ENCODE peak calls at places on chromosome 9, in seven cellular contexts. K is neural progenitor cell, M is lower lobe of right lung, D is mammary epithelial cell, W is cardiac muscle cell, X is neuronal stem cell, A is mucosa of descending colon. N is an unnamed sample.

GRCh38 chr9:134065720-134066419 is 2.0 kb downstream of the BRD3 start:
- DNase-seq in W (peak; percentile 46), M (peak; percentile 71), D (peak; percentile 67), X (no peak), K (peak; percentile 1), A (peak; percentile 69), N (peak; percentile 32)

GRCh38 chr9:35406183-35406959 is 83.5 kb upstream of the RUSC2 start:
- DNase-seq in A (peak; percentile 75), M (peak; percentile 73), K (peak; percentile 93), W (peak; percentile 48), X (peak; percentile 55), D (no peak), N (no peak)

GRCh38 chr9:93636667-93637066 is 60.3 kb downstream of the PHF2 start:
- DNase-seq in K (no peak), X (no peak), M (no peak), W (no peak), D (no peak), A (no peak), N (no peak)

GRCh38 chr9:87212563-87213154 is 265.4 kb upstream of the GAS1 start:
- DNase-seq in K (peak; percentile 17), X (no peak), W (no peak), D (peak; percentile 94), M (no peak), A (no peak), N (no peak)

GRCh38 chr9:112647596-112647995 is 70.3 kb downstream of the INIP start:
- DNase-seq in X (no peak), K (no peak), D (peak; percentile 25), A (no peak), M (no peak), W (no peak), N (no peak)

GRCh38 chr9:133539434-133539833 is 4.9 kb downstream of the ADAMTSL2 start:
- DNase-seq in D (no peak), W (peak; percentile 21), K (peak; percentile 40), M (no peak), A (peak; percentile 79), X (no peak), N (no peak)

GRCh38 chr9:37146372-37146771 is 26.0 kb downstream of the ZCCHC7 start:
- DNase-seq in D (no peak), K (no peak), A (no peak), X (no peak), W (peak; percentile 12), M (no peak), N (no peak)

GRCh38 chr9:89432986-89433530 is 64.9 kb downstream of the SEMA4D start:
- DNase-seq in X (no peak), M (no peak), A (peak; percentile 24), K (no peak), D (no peak), W (no peak), N (no peak)

GRCh38 chr9:125910286-125910685 is 163.1 kb downstream of the PBX3 start:
- DNase-seq in X (no peak), M (no peak), A (no peak), W (no peak), K (no peak), D (no peak), N (no peak)

GRCh38 chr9:3006917-3007316 is 163.0 kb upstream of the PUM3 start:
- DNase-seq in W (no peak), X (no peak), D (no peak), M (no peak), K (no peak), A (no peak), N (no peak)

GRCh38 chr9:85408494-85408893 is 333.3 kb downstream of the AGTPBP1 start:
- DNase-seq in A (no peak), W (no peak), X (no peak), K (no peak), D (no peak), M (no peak), N (no peak)

GRCh38 chr9:12681620-12682019 is 11.6 kb upstream of the TYRP1 start:
- DNase-seq in W (no peak), K (no peak), A (no peak), D (peak; percentile 18), X (no peak), M (no peak), N (no peak)

GRCh38 chr9:106156462-106156861 is 462.1 kb downstream of the TMEM38B start:
- DNase-seq in M (no peak), A (no peak), K (no peak), D (no peak), X (no peak), W (no peak), N (no peak)

GRCh38 chr9:26656003-26656940 is 236.3 kb downstream of the CAAP1 start:
- DNase-seq in W (peak; percentile 6), X (peak; percentile 35), M (no peak), K (peak; percentile 70), D (no peak), A (no peak), N (no peak)

GRCh38 chr9:9855503-9856078 is 757.2 kb downstream of the PTPRD start:
- DNase-seq in M (no peak), X (no peak), D (no peak), A (no peak), W (no peak), K (peak; percentile 1), N (no peak)

GRCh38 chr9:93290495-93291434 is 106.8 kb downstream of the WNK2 start:
- DNase-seq in M (no peak), A (peak; percentile 19), W (no peak), X (no peak), K (no peak), D (no peak), N (no peak)

GRCh38 chr9:116653580-116654355 is 33.3 kb upstream of the TRIM32 start:
- DNase-seq in X (no peak), D (peak; percentile 66), K (peak; percentile 8), W (no peak), M (no peak), A (no peak), N (no peak)

GRCh38 chr9:27673626-27674025 is 100.3 kb upstream of the C9orf72 start:
- DNase-seq in X (no peak), A (no peak), D (no peak), K (no peak), W (peak; percentile 54), M (no peak), N (no peak)

GRCh38 chr9:26863074-26863473 is 29.5 kb downstream of the CAAP1 start:
- DNase-seq in D (no peak), K (peak; percentile 7), M (no peak), W (peak; percentile 28), X (no peak), A (no peak), N (no peak)

GRCh38 chr9:83327750-83328622 is 210.2 kb downstream of the FRMD3 start:
- DNase-seq in X (no peak), W (no peak), A (no peak), M (no peak), D (no peak), K (no peak), N (no peak)

GRCh38 chr9:121735792-121736130 is 84.3 kb downstream of the DAB2IP start:
- DNase-seq in K (no peak), D (peak; percentile 62), A (peak; percentile 67), W (no peak), X (no peak), M (no peak), N (peak; percentile 32)

GRCh38 chr9:121734465-121734864 is 83.0 kb downstream of the DAB2IP start:
- DNase-seq in D (no peak), M (no peak), A (no peak), K (no peak), W (no peak), X (no peak), N (no peak)

GRCh38 chr9:121736147-121736721 is 84.8 kb downstream of the DAB2IP start:
- DNase-seq in D (no peak), W (peak; percentile 62), A (peak; percentile 90), M (peak; percentile 88), X (peak; percentile 54), K (peak; percentile 91), N (peak; percentile 77)

GRCh38 chr9:121736964-121737462 is 85.6 kb downstream of the DAB2IP start:
- DNase-seq in K (peak; percentile 45), M (peak; percentile 83), A (peak; percentile 93), D (no peak), W (no peak), X (no peak), N (peak; percentile 65)

GRCh38 chr9:121735065-121735791 is 83.8 kb downstream of the DAB2IP start:
- DNase-seq in X (no peak), K (peak; percentile 80), W (peak; percentile 65), M (no peak), D (peak; percentile 70), A (peak; percentile 63), N (peak; percentile 57)
- H3K4me3 ChIP-seq in X (no peak overlapping the region), K (peak overlapping the region; percentile 63), W (no peak overlapping the region), M (peak overlapping the region; percentile 58), D (no peak overlapping the region), A (no peak overlapping the region), N (no peak overlapping the region)

GRCh38 chr9:120454427-120454826 is 125.5 kb downstream of the CDK5RAP2 start:
- DNase-seq in K (no peak), D (no peak), X (no peak), M (no peak), W (no peak), A (no peak), N (no peak)

GRCh38 chr9:120453792-120454191 is 126.2 kb downstream of the CDK5RAP2 start:
- DNase-seq in D (no peak), M (no peak), K (no peak), A (no peak), X (no peak), W (no peak), N (no peak)

GRCh38 chr9:120452631-120453030 is 127.3 kb downstream of the CDK5RAP2 start:
- DNase-seq in M (no peak), W (no peak), K (no peak), X (no peak), A (no peak), D (no peak), N (no peak)

GRCh38 chr9:120456218-120456617 is 123.7 kb downstream of the CDK5RAP2 start:
- DNase-seq in A (no peak), M (no peak), X (no peak), W (no peak), K (no peak), D (no peak), N (no peak)
- H3K36me3 ChIP-seq in A (no peaks in the 10 kb centered on the region), M (peaks cover 69% of the 10 kb centered on the region), X (peaks cover 94% of the 10 kb centered on the region), W (peaks cover 2% of the 10 kb centered on the region), K (peaks cover 8% of the 10 kb centered on the region), D (no peaks in the 10 kb centered on the region), N (no peaks in the 10 kb centered on the region)

DNA sequence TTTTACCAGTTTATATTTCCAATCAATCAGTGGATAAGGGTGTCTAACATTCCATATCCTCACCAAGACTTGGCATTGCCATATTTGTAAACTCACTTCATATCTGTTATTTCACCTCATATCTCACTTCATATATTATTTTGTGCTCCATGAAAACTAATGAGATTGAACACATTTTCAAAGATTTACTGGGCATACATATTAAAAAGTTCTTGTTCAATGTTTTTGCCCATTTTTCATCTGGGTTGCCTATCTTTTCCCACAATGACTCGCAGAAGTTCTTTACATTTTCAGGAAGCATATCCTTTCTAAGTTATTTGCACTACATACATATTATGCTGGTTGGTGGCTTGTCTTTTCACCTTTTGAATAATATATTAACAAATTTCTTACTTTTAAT is 15.3 kb downstream of the ZNF510 start:
- DNase-seq in W (no peak), M (no peak), K (no peak), X (no peak), A (no peak), D (no peak), N (no peak)
- H3K9me3 ChIP-seq in W (peaks cover 18% of the 10 kb centered on the region), M (peaks cover 100% of the 10 kb centered on the region), K (peaks cover 80% of the 10 kb centered on the region), X (peaks cover 37% of the 10 kb centered on the region), A (peaks cover 95% of the 10 kb centered on the region), D (peaks cover 70% of the 10 kb centered on the region), N (peaks cover 53% of the 10 kb centered on the region)

DNA sequence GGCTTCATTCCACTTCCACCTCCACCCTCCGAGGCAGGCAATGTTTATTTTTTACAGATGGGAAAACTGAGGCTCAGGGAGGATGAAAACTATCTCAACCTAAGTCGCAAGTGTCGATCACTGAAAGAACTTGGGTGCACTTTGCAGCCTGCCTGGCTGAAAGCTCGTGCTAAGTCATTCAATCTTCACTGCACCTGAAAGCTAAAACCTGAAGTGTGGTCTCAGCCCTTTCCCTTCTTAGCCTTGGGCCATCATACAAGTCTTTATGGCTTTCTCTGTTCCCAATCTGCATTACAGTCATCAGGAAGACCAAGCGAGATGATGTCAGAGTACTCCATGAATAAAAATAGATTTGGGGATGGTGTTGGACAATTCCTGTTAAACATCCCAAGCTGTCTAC is 1.0 kb upstream of the TNFSF8 start:
- DNase-seq in D (no peak), W (no peak), K (no peak), M (no peak), X (no peak), A (no peak), N (no peak)
- H3K4me3 ChIP-seq in D (no peak overlapping the region), W (no peak overlapping the region), K (no peak overlapping the region), M (no peak overlapping the region), X (no peak overlapping the region), A (no peak overlapping the region), N (no peak overlapping the region)